ENCODE peak calls at places on chromosomes 12 and 14, in four cellular contexts. E, V, U and Q are unnamed samples.

GRCh38 chr12:42213954-42214426 is 24.1 kb downstream of the YAF2 start:
- DNase-seq in U (no peak), E (peak), V (peak), Q (no peak)

GRCh38 chr12:105233045-105233905 is 2.7 kb downstream of the APPL2 start:
- DNase-seq in U (no peak), E (no peak), V (no peak), Q (no peak)

GRCh38 chr14:54567634-54568561 is 970 bp downstream of the SAMD4A start:
- DNase-seq in V (peak), E (peak), U (peak), Q (peak)

GRCh38 chr12:79186506-79186905 is 321.9 kb downstream of the SYT1 start:
- DNase-seq in E (no peak), V (no peak), U (no peak), Q (no peak)

GRCh38 chr12:126309278-126309677 is 1244.0 kb downstream of the AACS start:
- DNase-seq in E (no peak), V (no peak), U (no peak), Q (no peak)

GRCh38 chr14:45246151-45246550 is 6.9 kb downstream of the MIS18BP1 start:
- DNase-seq in V (no peak), U (no peak), E (no peak), Q (no peak)

GRCh38 chr14:71985538-71986234 is 53.5 kb downstream of the RGS6 start:
- DNase-seq in U (no peak), E (no peak), V (no peak), Q (no peak)

GRCh38 chr14:106845286-106846087 is 1319.1 kb downstream of the TMEM121 start:
- DNase-seq in V (peak), E (peak), U (no peak), Q (no peak)

GRCh38 chr12:129163861-129164260 is 310.6 kb downstream of the GLT1D1 start:
- DNase-seq in V (no peak), U (no peak), E (no peak), Q (no peak)
- TF ChIP-seq CTCF in V (no peak), U (no peak), E (no peak), Q (no peak)

DNA sequence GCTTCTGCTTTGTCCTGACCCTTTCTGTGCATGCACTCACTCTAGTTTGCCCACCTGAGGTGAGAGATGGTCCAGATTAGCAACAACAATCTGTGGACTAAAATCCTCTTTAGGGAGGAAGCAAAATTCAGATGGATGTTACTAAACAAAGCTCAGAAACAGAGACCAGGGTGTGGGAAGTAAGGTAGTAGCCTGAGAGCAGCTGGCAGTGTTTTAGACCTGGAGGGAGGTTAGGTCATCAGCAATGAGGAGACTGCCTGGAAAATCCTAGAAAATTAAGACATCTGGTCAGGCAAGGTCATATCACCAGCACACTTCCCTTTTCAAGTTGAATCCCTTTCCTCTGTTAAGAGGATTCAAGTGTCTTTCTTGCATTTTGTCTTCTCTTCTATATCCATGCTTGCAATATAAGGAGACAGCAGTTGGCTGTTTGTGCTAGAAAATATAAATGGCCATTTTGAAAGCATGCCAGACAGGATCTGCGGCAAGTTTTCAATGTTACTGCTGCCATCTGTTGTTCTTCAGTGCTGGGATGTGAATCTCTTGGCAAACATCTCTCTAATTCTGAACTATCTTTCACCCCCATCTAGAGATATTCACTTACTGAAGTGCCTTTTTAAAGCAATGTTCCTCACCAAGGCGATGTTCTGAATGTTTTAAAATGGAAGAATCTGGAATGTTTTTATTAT is 266.4 kb downstream of the NAV3 start:
- DNase-seq in U (no peak), E (no peak), V (no peak), Q (no peak)
- TF ChIP-seq CTCF in U (no peak), E (no peak), V (no peak), Q (no peak)

GRCh38 chr12:12017798-12018197 is 52.9 kb upstream of the BCL2L14 start:
- DNase-seq in V (no peak), E (no peak), U (no peak), Q (no peak)
- TF ChIP-seq CTCF in V (no peak), E (no peak), U (peak), Q (peak)

DNA sequence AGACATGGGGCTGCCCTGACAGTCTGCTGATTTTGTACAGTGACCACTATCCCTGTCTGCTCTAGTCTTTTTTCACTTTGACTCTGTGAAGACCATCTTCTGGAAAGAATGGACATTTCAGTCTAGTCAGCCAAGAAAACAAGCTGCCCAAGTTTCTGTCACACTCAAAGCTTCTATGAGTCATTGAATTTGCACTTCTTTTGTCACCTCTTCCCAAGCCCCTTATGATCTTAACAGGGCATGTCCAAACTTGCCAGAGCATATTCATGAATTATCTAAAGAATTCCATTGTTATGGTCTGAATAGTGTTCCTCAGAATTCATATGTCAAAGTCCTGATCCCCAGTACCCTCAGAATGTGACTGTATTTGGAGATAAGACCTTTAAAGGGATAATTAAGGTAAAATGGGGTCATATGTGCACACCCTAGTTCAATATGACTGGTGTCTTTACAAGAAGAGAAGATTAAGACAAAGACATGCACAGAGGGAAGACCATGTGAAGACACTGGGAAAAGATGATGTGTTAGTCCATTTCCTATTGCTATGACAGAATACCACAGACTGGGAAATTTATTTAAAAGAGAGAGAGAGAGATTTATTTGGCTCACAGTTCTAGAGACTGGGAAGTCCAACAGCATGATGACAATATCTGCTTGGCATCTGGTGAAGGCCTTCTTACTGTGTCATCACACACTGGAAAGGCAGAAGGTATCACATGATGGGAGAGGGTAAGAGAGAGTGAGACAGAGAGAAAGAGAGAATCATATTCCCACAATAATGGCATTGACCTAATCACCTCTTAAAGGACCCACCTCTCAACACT is 242.6 kb downstream of the BTG1 start:
- DNase-seq in E (no peak), U (no peak), V (no peak), Q (no peak)
- TF ChIP-seq CTCF in E (no peak), U (no peak), V (no peak), Q (no peak)

DNA sequence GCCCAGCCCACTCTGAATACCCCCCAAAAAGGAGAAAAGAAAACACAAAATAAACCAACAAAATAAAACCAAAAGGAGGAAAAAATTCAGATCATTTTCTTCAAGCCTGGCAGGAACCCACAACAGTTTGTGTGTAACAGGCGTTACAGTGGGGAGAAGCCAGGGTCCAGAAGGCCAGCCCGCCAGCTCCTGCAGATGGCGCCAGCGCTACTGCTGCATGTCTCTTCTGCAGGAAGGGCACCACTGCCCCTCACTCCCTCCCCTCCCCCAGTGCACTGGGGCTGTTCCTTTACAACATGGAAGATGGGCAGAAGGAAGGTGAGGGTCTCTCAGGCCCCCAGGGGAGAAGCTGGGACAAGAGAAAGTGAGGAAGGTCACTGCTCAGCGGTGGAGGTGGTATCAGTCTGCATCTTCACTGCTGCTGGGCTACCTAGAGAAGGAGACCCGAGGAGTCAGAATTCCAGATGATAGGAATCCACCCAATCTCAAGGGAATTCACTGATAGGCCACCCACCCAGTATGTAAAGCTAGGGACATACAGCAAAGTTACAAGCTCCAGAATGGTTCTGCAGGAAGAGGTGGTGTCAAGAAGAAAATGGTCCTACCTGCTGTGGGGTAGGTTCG is 2.3 kb upstream of the NOP2 start:
- DNase-seq in U (peak), V (peak), E (no peak), Q (peak)
- TF ChIP-seq CTCF in U (peak), V (peak), E (no peak), Q (peak)

DNA sequence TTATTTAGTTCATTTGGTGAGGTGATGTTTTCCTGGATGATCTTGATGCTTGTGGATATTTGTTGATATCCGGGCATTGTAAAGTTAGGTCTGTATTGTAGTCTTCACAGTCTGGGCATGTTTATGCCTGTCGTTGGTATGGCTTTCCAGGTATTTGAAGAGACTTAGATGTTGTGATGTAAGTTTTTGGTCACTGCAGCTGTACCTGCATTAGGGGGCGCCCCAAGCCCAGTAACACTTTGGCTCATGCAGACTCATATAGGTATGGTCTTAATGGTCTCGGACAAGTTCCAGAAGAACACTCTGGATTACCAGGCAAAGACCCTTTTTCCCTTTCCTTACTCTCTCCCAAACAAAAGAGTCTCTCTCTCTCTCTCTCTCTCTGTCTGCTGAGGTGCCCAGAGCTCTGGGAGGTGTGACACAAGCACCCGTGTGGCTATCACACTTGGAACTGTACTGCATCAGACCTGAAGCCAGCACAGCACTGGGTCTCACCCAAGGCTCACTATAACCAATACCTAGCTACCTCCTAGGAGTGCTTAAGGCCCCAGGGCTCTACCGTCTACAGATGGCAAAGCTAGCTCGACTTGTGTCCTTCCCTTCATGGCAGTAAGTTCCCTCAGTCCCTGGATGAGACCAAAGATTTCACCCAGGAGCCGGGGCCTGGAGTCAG is 425.8 kb upstream of the ATXN7L3B start:
- DNase-seq in E (no peak), V (no peak), U (no peak), Q (peak)
- TF ChIP-seq CTCF in E (no peak), V (no peak), U (peak), Q (peak)

GRCh38 chr14:66074546-66074945 is 411.6 kb upstream of the CCDC196 start:
- DNase-seq in V (no peak), U (no peak), E (no peak), Q (no peak)

GRCh38 chr14:66069830-66070541 is 416.2 kb upstream of the CCDC196 start:
- DNase-seq in U (no peak), V (no peak), E (no peak), Q (no peak)

GRCh38 chr14:66066991-66067788 is 419.0 kb upstream of the CCDC196 start:
- DNase-seq in E (no peak), U (no peak), V (no peak), Q (no peak)

GRCh38 chr14:66072190-66072905 is 413.8 kb upstream of the CCDC196 start:
- DNase-seq in E (no peak), U (no peak), V (no peak), Q (no peak)

DNA sequence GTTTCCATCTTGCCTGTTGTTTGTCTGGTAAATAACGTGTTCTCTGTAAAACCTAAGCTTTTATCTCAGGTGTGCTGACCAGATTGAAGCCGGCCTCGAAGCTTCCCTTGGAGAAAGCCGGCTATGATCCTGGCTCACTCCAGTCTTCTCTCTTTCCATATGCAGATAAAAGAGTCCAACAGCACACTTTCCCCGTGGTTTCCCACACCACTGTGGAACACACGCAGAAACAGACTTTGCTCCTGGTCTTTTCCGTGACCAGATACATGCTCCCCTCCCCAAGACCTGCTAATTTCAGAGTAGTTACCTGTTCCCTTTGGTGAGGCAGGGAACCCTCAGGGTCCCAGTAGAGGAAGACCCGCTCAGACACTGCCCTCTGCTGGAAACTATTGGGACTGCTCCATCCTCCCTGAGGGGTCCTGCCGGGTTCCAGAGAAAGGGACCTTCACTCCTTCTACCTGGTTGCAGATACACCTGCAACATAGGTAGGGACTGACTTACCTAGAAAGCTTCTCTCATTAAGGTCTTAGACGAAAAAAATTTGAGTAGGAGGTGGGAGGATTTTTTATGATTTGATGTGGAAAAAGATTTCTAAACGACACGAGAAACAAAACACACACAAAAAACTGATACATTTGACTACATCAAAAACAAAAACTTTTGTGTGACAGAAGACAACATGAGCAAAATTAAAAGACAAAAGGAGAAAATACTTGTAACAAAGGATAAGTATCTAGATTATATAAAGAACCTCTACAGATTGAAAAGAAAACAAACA is 415.4 kb upstream of the CCDC196 start:
- DNase-seq in E (no peak), U (peak), V (peak), Q (peak)
- TF ChIP-seq CTCF in E (peak), U (peak), V (peak), Q (peak)

DNA sequence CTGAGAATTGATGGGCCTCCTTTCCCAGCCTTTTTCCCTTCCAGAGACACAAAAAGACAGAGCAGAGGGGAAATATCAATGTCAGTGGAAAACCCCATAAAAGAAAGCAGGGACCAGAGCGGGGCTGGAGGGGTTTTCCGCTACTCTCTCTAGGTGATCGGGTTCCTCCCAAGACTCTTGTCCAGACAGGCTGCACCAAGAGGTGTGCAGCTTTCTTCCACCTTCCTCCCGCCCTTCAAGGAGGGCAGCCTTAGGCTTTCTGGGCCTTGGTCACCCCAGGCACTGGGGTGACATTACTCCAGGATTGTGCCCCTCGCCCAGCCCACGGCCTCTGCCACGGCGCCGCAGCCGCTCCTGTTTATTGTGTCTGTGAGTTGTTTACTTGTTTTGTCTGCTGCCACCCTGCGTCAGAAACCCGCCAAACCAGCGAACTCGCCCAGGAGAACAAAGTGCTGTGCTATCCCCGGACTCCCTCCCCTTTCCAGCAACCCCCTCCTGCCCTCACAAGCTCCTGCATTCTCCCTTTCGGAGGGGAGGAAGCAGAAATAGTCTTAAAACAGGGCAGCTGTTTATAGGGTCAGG is 6.7 kb upstream of the HOXC6 start:
- DNase-seq in V (no peak), E (no peak), U (no peak), Q (no peak)
- TF ChIP-seq CTCF in V (no peak), E (no peak), U (no peak), Q (peak)

DNA sequence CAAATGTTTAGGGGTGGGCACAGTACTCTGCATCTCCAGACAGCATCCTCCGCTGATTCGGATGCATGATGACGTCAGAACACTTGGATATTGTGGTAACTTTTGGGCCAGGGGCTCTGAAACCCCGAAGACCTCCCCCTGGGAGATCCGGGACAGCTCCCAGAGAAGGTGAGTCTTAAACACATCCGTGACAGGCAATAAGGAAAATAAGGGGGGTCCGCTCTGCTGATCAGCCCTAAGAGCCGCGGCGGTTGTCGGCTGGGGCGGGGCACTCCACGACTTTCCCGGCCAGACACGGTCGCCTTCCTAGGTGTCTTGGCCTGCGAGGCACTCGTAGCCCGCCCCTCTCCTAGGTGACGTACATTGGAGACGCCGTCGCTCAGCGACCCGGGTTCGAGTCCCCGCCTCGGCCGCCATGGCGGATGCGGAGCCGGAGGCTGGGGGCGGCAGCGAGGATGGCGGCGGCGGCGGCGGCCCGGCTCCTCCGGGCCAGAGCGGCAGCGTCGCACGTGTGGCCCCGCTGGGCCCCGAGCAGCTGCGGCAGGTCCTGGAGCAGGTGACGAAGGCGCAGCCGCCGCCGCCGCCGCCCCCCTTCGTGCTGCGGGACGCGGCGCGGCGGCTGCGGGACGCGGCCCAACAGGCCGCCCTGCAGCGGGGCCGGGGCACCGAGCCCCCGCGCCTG is at the start of gene ZNF839:
- DNase-seq in V (peak), E (peak), U (peak), Q (peak)
- TF ChIP-seq CTCF in V (no peak), E (no peak), U (no peak), Q (no peak)

GRCh38 chr12:19654630-19655384 is 215.5 kb downstream of the AEBP2 start:
- DNase-seq in U (no peak), E (no peak), V (no peak), Q (no peak)
- TF ChIP-seq CTCF in U (no peak), E (no peak), V (no peak), Q (no peak)